ENCODE peak calls at places on chromosomes 16 and 17, in seven cellular contexts. One of them, this sample, is unnamed.

GRCh38 chr16:13896543-13897182 is 23.3 kb upstream of the ERCC4 start:
- DNase-seq in glutamatergic neuron: no peak
- DNase-seq in tibial artery: no peak
- DNase-seq in Calu3: peak
- DNase-seq in endodermal cell: peak
- DNase-seq in stomach: no peak
- DNase-seq in lung: no peak
- DNase-seq in this sample: no peak

GRCh38 chr17:55547027-55547670 is 35.9 kb upstream of the SMIM36 start:
- DNase-seq in Calu3: no peak
- DNase-seq in tibial artery: no peak
- DNase-seq in lung: no peak
- DNase-seq in stomach: no peak
- DNase-seq in endodermal cell: no peak
- DNase-seq in glutamatergic neuron: no peak
- DNase-seq in this sample: no peak

GRCh38 chr16:81625544-81626152 is 153.4 kb upstream of the PLCG2 start:
- DNase-seq in Calu3: peak
- DNase-seq in tibial artery: peak
- DNase-seq in endodermal cell: no peak
- DNase-seq in glutamatergic neuron: no peak
- DNase-seq in stomach: peak
- DNase-seq in lung: peak
- DNase-seq in this sample: no peak

GRCh38 chr17:50117202-50118040 is 12.5 kb downstream of the SAMD14 start:
- DNase-seq in tibial artery: peak
- DNase-seq in endodermal cell: peak
- DNase-seq in glutamatergic neuron: peak
- DNase-seq in stomach: peak
- DNase-seq in Calu3: peak
- DNase-seq in lung: peak
- DNase-seq in this sample: no peak

GRCh38 chr16:87138868-87139267 is 178.3 kb downstream of the C16orf95 start:
- DNase-seq in tibial artery: peak
- DNase-seq in lung: no peak
- DNase-seq in Calu3: no peak
- DNase-seq in glutamatergic neuron: no peak
- DNase-seq in stomach: no peak
- DNase-seq in endodermal cell: no peak
- DNase-seq in this sample: no peak

GRCh38 chr17:76868176-76868668 is at the start of gene MGAT5B:
- DNase-seq in stomach: peak
- DNase-seq in lung: peak
- DNase-seq in Calu3: peak
- DNase-seq in endodermal cell: peak
- DNase-seq in glutamatergic neuron: peak
- DNase-seq in tibial artery: peak
- DNase-seq in this sample: peak

GRCh38 chr16:66275795-66276428 is 90.6 kb upstream of the CDH5 start:
- DNase-seq in lung: peak
- DNase-seq in endodermal cell: peak
- DNase-seq in Calu3: peak
- DNase-seq in tibial artery: no peak
- DNase-seq in stomach: peak
- DNase-seq in glutamatergic neuron: no peak
- DNase-seq in this sample: peak

GRCh38 chr17:15262291-15263205 is 2.6 kb downstream of the PMP22 start:
- DNase-seq in Calu3: peak
- DNase-seq in endodermal cell: peak
- DNase-seq in glutamatergic neuron: peak
- DNase-seq in stomach: peak
- DNase-seq in lung: peak
- DNase-seq in tibial artery: peak
- DNase-seq in this sample: peak

GRCh38 chr17:49566668-49567071 is 9.0 kb upstream of the NXPH3 start:
- DNase-seq in endodermal cell: no peak
- DNase-seq in Calu3: no peak
- DNase-seq in glutamatergic neuron: no peak
- DNase-seq in stomach: no peak
- DNase-seq in tibial artery: no peak
- DNase-seq in lung: no peak
- DNase-seq in this sample: no peak

GRCh38 chr17:74408262-74408661 is 23.6 kb upstream of the GPRC5C start:
- DNase-seq in stomach: peak
- DNase-seq in lung: peak
- DNase-seq in endodermal cell: no peak
- DNase-seq in glutamatergic neuron: no peak
- DNase-seq in Calu3: peak
- DNase-seq in tibial artery: no peak
- DNase-seq in this sample: no peak

GRCh38 chr16:31713945-31714898 is 159.4 kb upstream of the ZNF267 start:
- DNase-seq in tibial artery: no peak
- DNase-seq in stomach: no peak
- DNase-seq in endodermal cell: peak
- DNase-seq in lung: no peak
- DNase-seq in glutamatergic neuron: peak
- DNase-seq in Calu3: no peak
- DNase-seq in this sample: no peak

GRCh38 chr17:2095536-2095910 is 40.6 kb downstream of the HIC1 start:
- DNase-seq in lung: no peak
- DNase-seq in tibial artery: no peak
- DNase-seq in glutamatergic neuron: no peak
- DNase-seq in Calu3: no peak
- DNase-seq in stomach: no peak
- DNase-seq in endodermal cell: peak
- DNase-seq in this sample: no peak

GRCh38 chr17:60167095-60167741 is 17.4 kb downstream of the CA4 start:
- DNase-seq in endodermal cell: peak
- DNase-seq in stomach: peak
- DNase-seq in tibial artery: no peak
- DNase-seq in glutamatergic neuron: no peak
- DNase-seq in Calu3: no peak
- DNase-seq in lung: no peak
- DNase-seq in this sample: no peak

GRCh38 chr17:28705074-28705659 is 6.5 kb downstream of the PROCA1 start:
- DNase-seq in glutamatergic neuron: no peak
- DNase-seq in stomach: no peak
- DNase-seq in lung: no peak
- DNase-seq in endodermal cell: no peak
- DNase-seq in tibial artery: no peak
- DNase-seq in Calu3: no peak
- DNase-seq in this sample: no peak

GRCh38 chr17:10631048-10631700 is 25.9 kb downstream of the MYH3 start:
- DNase-seq in tibial artery: no peak
- DNase-seq in glutamatergic neuron: peak
- DNase-seq in stomach: no peak
- DNase-seq in lung: no peak
- DNase-seq in Calu3: peak
- DNase-seq in endodermal cell: peak
- DNase-seq in this sample: no peak

GRCh38 chr16:54931041-54931756 is 534 bp downstream of the IRX5 start:
- DNase-seq in glutamatergic neuron: peak
- DNase-seq in Calu3: peak
- DNase-seq in endodermal cell: peak
- DNase-seq in stomach: no peak
- DNase-seq in tibial artery: no peak
- DNase-seq in lung: no peak
- DNase-seq in this sample: peak

GRCh38 chr16:54928421-54929089 is 2.1 kb upstream of the IRX5 start:
- DNase-seq in lung: peak
- DNase-seq in Calu3: peak
- DNase-seq in endodermal cell: peak
- DNase-seq in stomach: peak
- DNase-seq in glutamatergic neuron: peak
- DNase-seq in tibial artery: peak
- DNase-seq in this sample: no peak

GRCh38 chr16:54931757-54932660 is 1.3 kb downstream of the IRX5 start:
- DNase-seq in endodermal cell: peak
- DNase-seq in lung: no peak
- DNase-seq in glutamatergic neuron: no peak
- DNase-seq in tibial artery: no peak
- DNase-seq in stomach: no peak
- DNase-seq in Calu3: no peak
- DNase-seq in this sample: peak

GRCh38 chr16:54929090-54930033 is 1.3 kb upstream of the IRX5 start:
- DNase-seq in endodermal cell: peak
- DNase-seq in Calu3: peak
- DNase-seq in stomach: peak
- DNase-seq in glutamatergic neuron: peak
- DNase-seq in lung: peak
- DNase-seq in tibial artery: peak
- DNase-seq in this sample: peak

GRCh38 chr16:54930034-54930938 is at the start of gene IRX5:
- DNase-seq in endodermal cell: peak
- DNase-seq in stomach: peak
- DNase-seq in Calu3: peak
- DNase-seq in lung: peak
- DNase-seq in glutamatergic neuron: peak
- DNase-seq in tibial artery: peak
- DNase-seq in this sample: peak
- TF ChIP-seq CTCF in endodermal cell: peak
- TF ChIP-seq CTCF in stomach: peak
- TF ChIP-seq CTCF in Calu3: peak
- TF ChIP-seq CTCF in lung: no peak
- TF ChIP-seq CTCF in glutamatergic neuron: no peak
- TF ChIP-seq CTCF in tibial artery: peak
- TF ChIP-seq CTCF in this sample: peak

DNA sequence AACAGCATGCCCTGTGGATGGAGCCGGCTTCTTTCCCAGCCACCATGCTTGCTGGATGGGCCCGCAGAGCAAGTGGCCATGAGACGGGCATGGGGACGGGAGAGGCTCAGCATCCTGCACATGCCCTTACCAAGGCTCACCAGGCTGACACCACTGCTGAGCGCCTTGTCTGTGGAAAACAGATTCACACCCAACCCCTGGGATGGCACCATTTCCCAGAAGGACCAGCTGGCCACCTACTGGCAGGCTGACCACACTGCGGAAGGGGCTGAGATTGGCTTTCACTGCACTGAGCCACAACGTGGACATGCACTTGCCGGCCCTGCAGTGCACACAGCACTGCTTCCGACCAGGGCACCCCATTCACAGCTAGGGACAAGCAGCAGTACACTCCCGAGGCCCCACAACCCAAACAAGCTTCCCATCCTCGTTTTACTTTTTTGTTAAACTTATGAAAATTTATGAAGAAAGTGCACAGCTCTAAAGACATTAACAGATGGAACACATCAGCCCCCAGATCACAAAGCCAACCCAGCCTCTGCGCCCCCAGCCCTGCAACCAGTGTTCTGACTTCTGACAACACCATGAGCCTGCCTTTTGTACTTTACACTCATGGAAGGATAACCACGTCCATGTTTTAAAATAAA is 13.9 kb upstream of the KRTAP17-1 start:
- DNase-seq in tibial artery: no peak
- DNase-seq in lung: peak
- DNase-seq in Calu3: peak
- DNase-seq in endodermal cell: peak
- DNase-seq in glutamatergic neuron: peak
- DNase-seq in stomach: peak
- DNase-seq in this sample: no peak
- TF ChIP-seq CTCF in tibial artery: peak
- TF ChIP-seq CTCF in lung: peak
- TF ChIP-seq CTCF in Calu3: peak
- TF ChIP-seq CTCF in endodermal cell: peak
- TF ChIP-seq CTCF in glutamatergic neuron: peak
- TF ChIP-seq CTCF in stomach: peak
- TF ChIP-seq CTCF in this sample: peak

DNA sequence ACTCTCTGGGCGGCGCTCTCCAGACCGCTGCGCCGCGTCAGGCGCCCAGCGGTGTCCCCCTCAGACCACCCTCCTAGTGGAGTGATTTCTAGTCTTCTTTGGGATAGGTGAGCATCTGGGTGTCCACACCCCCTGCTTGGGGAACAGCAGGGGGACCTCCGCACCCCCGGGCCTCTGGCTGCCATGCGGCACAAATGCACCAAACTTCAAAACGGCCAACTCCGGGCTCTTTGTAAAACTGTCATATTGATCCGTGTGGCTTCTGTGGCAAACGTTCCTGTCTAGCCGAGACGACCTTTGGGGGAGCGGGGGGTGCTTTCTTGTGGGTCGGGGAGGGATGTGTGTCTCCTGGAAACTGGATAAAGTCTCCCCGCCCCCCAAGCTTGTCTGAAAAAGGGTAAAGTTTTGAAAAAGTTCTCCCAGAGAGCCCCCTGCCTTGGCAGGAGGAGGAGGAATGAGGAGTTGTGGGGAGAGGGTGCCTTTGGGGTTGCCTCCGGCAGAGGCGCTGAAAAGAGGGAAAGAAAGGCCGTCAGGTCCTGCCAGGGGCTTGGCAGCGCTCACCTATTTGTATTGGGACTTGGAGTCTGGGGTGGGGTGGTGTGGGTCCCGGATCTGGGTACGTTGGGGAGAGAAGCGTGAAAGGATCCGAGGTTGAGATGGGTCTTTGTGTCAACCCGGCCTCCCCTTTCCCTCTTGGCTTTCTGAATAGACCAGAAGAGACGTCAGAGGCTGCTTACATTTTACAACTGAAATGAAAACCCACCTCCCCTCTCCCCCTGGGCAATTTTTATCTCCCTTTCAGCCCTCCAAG is 2.2 kb upstream of the CHD3 start:
- DNase-seq in stomach: peak
- DNase-seq in tibial artery: no peak
- DNase-seq in Calu3: peak
- DNase-seq in endodermal cell: peak
- DNase-seq in glutamatergic neuron: peak
- DNase-seq in lung: peak
- DNase-seq in this sample: no peak
- TF ChIP-seq CTCF in stomach: no peak
- TF ChIP-seq CTCF in tibial artery: no peak
- TF ChIP-seq CTCF in Calu3: no peak
- TF ChIP-seq CTCF in endodermal cell: no peak
- TF ChIP-seq CTCF in glutamatergic neuron: no peak
- TF ChIP-seq CTCF in lung: no peak
- TF ChIP-seq CTCF in this sample: no peak

DNA sequence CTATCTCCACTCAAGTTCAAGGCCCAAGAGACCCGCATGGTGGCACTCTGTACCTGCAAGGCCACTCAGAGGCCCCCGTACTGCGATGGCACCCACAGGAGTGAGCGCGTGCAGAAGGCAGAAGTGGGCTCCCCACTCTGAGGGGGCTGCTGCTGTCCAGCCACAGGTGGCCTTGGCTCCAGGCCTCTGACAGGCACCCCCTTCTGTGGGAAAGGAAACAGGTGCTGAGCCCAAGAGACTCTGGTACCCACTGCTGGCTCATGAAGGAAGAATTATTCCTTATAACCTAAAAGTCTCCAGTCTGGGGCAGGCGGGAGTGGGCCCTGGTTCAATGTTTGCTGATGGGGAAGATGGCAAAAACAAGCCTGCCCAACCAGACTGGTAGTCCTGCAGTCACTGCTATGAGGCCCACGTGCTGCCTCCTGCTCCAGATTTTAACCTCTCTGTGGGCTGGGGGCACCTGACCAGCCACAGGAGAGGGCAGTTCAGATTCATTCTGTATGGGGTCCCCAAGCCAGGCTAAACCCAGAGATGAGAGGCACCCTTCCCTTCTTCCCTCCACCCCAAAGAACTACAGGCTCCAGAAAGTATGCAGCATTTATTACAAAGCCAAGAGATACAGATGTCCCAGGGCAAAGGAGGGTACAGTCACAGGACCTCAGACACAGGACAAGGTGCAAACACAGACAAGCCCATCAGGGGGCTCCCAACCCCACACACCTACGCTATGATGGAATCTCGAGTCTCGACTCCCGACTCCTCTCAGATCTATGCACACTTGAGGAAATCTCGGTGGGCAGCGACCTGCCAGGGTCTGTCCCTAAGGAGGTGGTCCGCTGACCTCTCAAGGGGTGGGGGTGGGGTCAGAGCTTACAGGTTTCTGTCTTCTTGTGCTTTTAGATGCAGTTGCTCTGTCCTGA is 3.4 kb downstream of the CISD3 start:
- DNase-seq in stomach: no peak
- DNase-seq in lung: no peak
- DNase-seq in Calu3: peak
- DNase-seq in glutamatergic neuron: no peak
- DNase-seq in tibial artery: no peak
- DNase-seq in endodermal cell: peak
- DNase-seq in this sample: no peak
- TF ChIP-seq CTCF in stomach: no peak
- TF ChIP-seq CTCF in lung: no peak
- TF ChIP-seq CTCF in Calu3: peak
- TF ChIP-seq CTCF in glutamatergic neuron: no peak
- TF ChIP-seq CTCF in tibial artery: no peak
- TF ChIP-seq CTCF in endodermal cell: peak
- TF ChIP-seq CTCF in this sample: no peak

This sample was measured in osteocyte.